ENCODE peak calls at places on chromosomes 5 and 9, in four cellular contexts. N is stimulated activated naive CD4-positive, alpha-beta T cell; I is NCI-H2081 treated with DMSO at 0.1 percent for 48 hours; K is T follicular helper cell. X is an unnamed sample.

GRCh38 chr5:167295686-167296015 is 995.8 kb upstream of the WWC1 start:
- DNase-seq in N (no peak), I (no peak), K (no peak), X (no peak)

GRCh38 chr5:18487928-18488480 is 853.7 kb downstream of the TAF11L14 start:
- DNase-seq in I (no peak), K (no peak), N (no peak), X (no peak)

GRCh38 chr9:104606202-104606601 is 775 bp upstream of the OR13C2 start:
- DNase-seq in K (no peak), N (no peak), I (no peak), X (no peak)

GRCh38 chr5:38755171-38755570 is 90.6 kb upstream of the OSMR start:
- DNase-seq in N (no peak), I (no peak), K (no peak), X (no peak)

GRCh38 chr5:150734579-150735384 is 24.0 kb downstream of the DCTN4 start:
- DNase-seq in I (no peak), K (no peak), N (no peak), X (no peak)

GRCh38 chr9:123453904-123454321 is 97.9 kb downstream of the CRB2 start:
- DNase-seq in I (no peak), K (no peak), N (no peak), X (no peak)

GRCh38 chr5:56734066-56734766 is 81.1 kb upstream of the MAP3K1 start:
- DNase-seq in K (no peak), N (no peak), I (no peak), X (no peak)

GRCh38 chr5:119288364-119289047 is 67.3 kb upstream of the TNFAIP8 start:
- DNase-seq in N (no peak), I (no peak), K (no peak), X (no peak)

GRCh38 chr5:160506006-160507004 is 84.7 kb downstream of the PTTG1 start:
- DNase-seq in N (peak; percentile 59), K (peak; percentile 82), I (no peak), X (peak; percentile 75)

X was measured in suprapubic skin.